ENCODE peak calls at places on chromosome 7, in four cellular contexts. One of them, this sample, is unnamed.

GRCh38 chr7:43570688-43571365 is 12.1 kb upstream of the STK17A start:
- DNase-seq in HepG2: no peak
- DNase-seq in WTC11: no peak
- DNase-seq in K562: no peak
- DNase-seq in this sample: no peak

GRCh38 chr7:112437038-112437437 is 13.2 kb upstream of the IFRD1 start:
- DNase-seq in HepG2: no peak
- DNase-seq in WTC11: no peak
- DNase-seq in K562: no peak
- DNase-seq in this sample: no peak

GRCh38 chr7:150631084-150631824 is 931 bp downstream of the GIMAP6 start:
- DNase-seq in HepG2: no peak
- DNase-seq in WTC11: no peak
- DNase-seq in K562: no peak
- DNase-seq in this sample: peak

GRCh38 chr7:35261476-35262285 is 7.8 kb upstream of the TBX20 start:
- DNase-seq in HepG2: no peak
- DNase-seq in WTC11: peak
- DNase-seq in K562: no peak
- DNase-seq in this sample: no peak

GRCh38 chr7:128155100-128155763 is 85.8 kb upstream of the LEP start:
- DNase-seq in HepG2: no peak
- DNase-seq in WTC11: no peak
- DNase-seq in K562: peak
- DNase-seq in this sample: no peak

GRCh38 chr7:16660702-16661464 is 14.9 kb downstream of the BZW2 start:
- DNase-seq in HepG2: peak
- DNase-seq in WTC11: no peak
- DNase-seq in K562: no peak
- DNase-seq in this sample: no peak

GRCh38 chr7:101124376-101125056 is 2.4 kb upstream of the SERPINE1 start:
- DNase-seq in HepG2: peak
- DNase-seq in WTC11: no peak
- DNase-seq in K562: no peak
- DNase-seq in this sample: no peak

GRCh38 chr7:156480671-156481070 is 159.9 kb upstream of the RNF32 start:
- DNase-seq in HepG2: no peak
- DNase-seq in WTC11: no peak
- DNase-seq in K562: no peak
- DNase-seq in this sample: no peak

GRCh38 chr7:71808115-71808514 is 604.0 kb downstream of the CALN1 start:
- DNase-seq in HepG2: no peak
- DNase-seq in WTC11: no peak
- DNase-seq in K562: no peak
- DNase-seq in this sample: no peak

GRCh38 chr7:156903232-156903909 is 10.4 kb upstream of the LMBR1 start:
- DNase-seq in HepG2: peak
- DNase-seq in WTC11: no peak
- DNase-seq in K562: no peak
- DNase-seq in this sample: no peak

GRCh38 chr7:81886211-81886764 is 116.4 kb upstream of the HGF start:
- DNase-seq in HepG2: no peak
- DNase-seq in WTC11: no peak
- DNase-seq in K562: no peak
- DNase-seq in this sample: no peak

GRCh38 chr7:158606111-158606510 is 18.5 kb upstream of the PTPRN2 start:
- DNase-seq in HepG2: no peak
- DNase-seq in WTC11: no peak
- DNase-seq in K562: no peak
- DNase-seq in this sample: no peak

GRCh38 chr7:11343818-11344413 is 370.2 kb downstream of the PHF14 start:
- DNase-seq in HepG2: peak
- DNase-seq in WTC11: no peak
- DNase-seq in K562: peak
- DNase-seq in this sample: no peak

GRCh38 chr7:103857435-103857834 is 132.0 kb downstream of the RELN start:
- DNase-seq in HepG2: no peak
- DNase-seq in WTC11: peak
- DNase-seq in K562: no peak
- DNase-seq in this sample: no peak

GRCh38 chr7:151851160-151851751 is 25.7 kb downstream of the PRKAG2 start:
- DNase-seq in HepG2: no peak
- DNase-seq in WTC11: peak
- DNase-seq in K562: no peak
- DNase-seq in this sample: peak

GRCh38 chr7:102169651-102170416 is 116.8 kb upstream of the SH2B2 start:
- DNase-seq in HepG2: no peak
- DNase-seq in WTC11: no peak
- DNase-seq in K562: no peak
- DNase-seq in this sample: no peak

GRCh38 chr7:20651960-20652544 is 36.6 kb downstream of the ABCB5 start:
- DNase-seq in HepG2: no peak
- DNase-seq in WTC11: no peak
- DNase-seq in K562: no peak
- DNase-seq in this sample: no peak

GRCh38 chr7:20650782-20651181 is 35.3 kb downstream of the ABCB5 start:
- DNase-seq in HepG2: no peak
- DNase-seq in WTC11: peak
- DNase-seq in K562: no peak
- DNase-seq in this sample: no peak

GRCh38 chr7:20653636-20654035 is 38.2 kb downstream of the ABCB5 start:
- DNase-seq in HepG2: no peak
- DNase-seq in WTC11: no peak
- DNase-seq in K562: no peak
- DNase-seq in this sample: no peak

GRCh38 chr7:20647051-20647450 is 31.6 kb downstream of the ABCB5 start:
- DNase-seq in HepG2: no peak
- DNase-seq in WTC11: no peak
- DNase-seq in K562: no peak
- DNase-seq in this sample: no peak

DNA sequence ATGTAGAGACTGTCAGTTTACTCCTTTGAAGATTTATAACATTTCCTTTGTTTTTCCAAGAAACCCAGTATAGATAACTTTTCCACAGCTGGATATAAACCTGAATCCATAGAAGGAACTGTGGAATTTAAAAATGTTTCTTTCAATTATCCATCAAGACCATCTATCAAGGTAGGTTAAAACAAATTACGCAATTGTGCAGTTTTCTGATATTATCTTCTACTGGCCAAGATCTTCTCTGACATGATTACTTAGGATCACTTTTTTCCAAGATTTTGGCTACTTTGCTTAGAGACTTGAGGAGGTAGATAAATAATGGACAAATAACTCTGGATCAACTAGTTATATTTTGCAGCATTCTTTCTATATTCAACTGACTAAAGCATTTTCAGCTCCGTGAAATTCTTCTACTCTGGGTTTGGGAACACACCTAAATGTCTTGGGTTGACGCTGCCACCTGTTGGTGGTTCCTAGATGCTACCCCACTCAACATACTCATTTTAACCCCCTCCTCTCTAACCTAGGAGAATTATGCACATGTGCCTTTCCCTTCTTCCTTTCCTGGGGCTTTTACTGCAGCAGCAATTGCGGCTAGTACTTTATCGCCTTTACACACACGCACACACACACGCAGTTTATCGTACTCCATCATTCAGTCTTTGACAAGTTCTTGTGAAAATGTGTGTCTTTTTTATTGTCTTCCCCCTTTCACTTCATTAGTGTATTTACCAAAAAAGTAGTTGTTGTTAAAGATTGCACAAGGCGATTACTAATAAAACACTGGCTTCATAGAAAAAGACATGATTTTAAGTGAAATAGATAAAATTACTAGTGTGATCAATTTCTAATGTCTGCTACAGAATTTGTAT is 32.7 kb downstream of the ABCB5 start:
- DNase-seq in HepG2: peak
- DNase-seq in WTC11: peak
- DNase-seq in K562: peak
- DNase-seq in this sample: no peak
- TF ChIP-seq NR2C2 in HepG2: no peak
- TF ChIP-seq NR2C2 in WTC11: no peak
- TF ChIP-seq NR2C2 in K562: no peak
- TF ChIP-seq NR2C2 in this sample: no peak

GRCh38 chr7:5627745-5628547 is 153.5 kb downstream of the RNF216 start:
- DNase-seq in HepG2: no peak
- DNase-seq in WTC11: no peak
- DNase-seq in K562: no peak
- DNase-seq in this sample: no peak

GRCh38 chr7:5624386-5625365 is 156.8 kb downstream of the RNF216 start:
- DNase-seq in HepG2: no peak
- DNase-seq in WTC11: no peak
- DNase-seq in K562: no peak
- DNase-seq in this sample: no peak

GRCh38 chr7:5626456-5626855 is 155.0 kb downstream of the RNF216 start:
- DNase-seq in HepG2: no peak
- DNase-seq in WTC11: no peak
- DNase-seq in K562: no peak
- DNase-seq in this sample: no peak

GRCh38 chr7:5622746-5623145 is 158.7 kb downstream of the RNF216 start:
- DNase-seq in HepG2: no peak
- DNase-seq in WTC11: no peak
- DNase-seq in K562: no peak
- DNase-seq in this sample: no peak

GRCh38 chr7:5625938-5626337 is 155.5 kb downstream of the RNF216 start:
- DNase-seq in HepG2: no peak
- DNase-seq in WTC11: no peak
- DNase-seq in K562: peak
- DNase-seq in this sample: no peak
- TF ChIP-seq CREB1 in HepG2: no peak
- TF ChIP-seq CREB1 in WTC11: no peak
- TF ChIP-seq CREB1 in K562: no peak
- TF ChIP-seq CREB1 in this sample: no peak

GRCh38 chr7:111180273-111180814 is 89.4 kb downstream of the LRRN3 start:
- DNase-seq in HepG2: no peak
- DNase-seq in WTC11: no peak
- DNase-seq in K562: no peak
- DNase-seq in this sample: no peak
- TF ChIP-seq NR2C2 in HepG2: no peak
- TF ChIP-seq NR2C2 in WTC11: no peak
- TF ChIP-seq NR2C2 in K562: no peak
- TF ChIP-seq NR2C2 in this sample: no peak

DNA sequence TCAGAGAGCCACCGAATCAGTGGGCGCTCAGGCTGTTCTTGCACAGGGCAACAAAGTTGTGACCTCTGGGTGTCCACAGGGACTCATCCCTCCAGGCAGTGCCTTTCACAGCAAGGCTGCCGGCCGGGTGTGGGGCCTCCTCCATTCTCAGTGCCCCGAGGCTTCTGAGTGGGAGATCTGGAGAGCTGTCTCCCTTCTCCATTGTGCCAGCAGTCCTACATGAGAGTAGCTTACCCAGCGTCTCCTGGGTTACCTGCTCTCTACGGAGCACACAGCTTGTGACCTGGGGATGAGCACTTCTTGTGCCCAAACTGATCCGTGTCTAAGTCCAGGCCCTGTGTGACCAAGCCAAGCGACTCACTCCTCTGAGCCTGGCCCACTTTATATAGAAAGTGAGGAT is 240.9 kb upstream of the GRB10 start:
- DNase-seq in HepG2: no peak
- DNase-seq in WTC11: no peak
- DNase-seq in K562: no peak
- DNase-seq in this sample: no peak
- TF ChIP-seq CREB1 in HepG2: no peak
- TF ChIP-seq CREB1 in WTC11: no peak
- TF ChIP-seq CREB1 in K562: no peak
- TF ChIP-seq CREB1 in this sample: no peak

DNA sequence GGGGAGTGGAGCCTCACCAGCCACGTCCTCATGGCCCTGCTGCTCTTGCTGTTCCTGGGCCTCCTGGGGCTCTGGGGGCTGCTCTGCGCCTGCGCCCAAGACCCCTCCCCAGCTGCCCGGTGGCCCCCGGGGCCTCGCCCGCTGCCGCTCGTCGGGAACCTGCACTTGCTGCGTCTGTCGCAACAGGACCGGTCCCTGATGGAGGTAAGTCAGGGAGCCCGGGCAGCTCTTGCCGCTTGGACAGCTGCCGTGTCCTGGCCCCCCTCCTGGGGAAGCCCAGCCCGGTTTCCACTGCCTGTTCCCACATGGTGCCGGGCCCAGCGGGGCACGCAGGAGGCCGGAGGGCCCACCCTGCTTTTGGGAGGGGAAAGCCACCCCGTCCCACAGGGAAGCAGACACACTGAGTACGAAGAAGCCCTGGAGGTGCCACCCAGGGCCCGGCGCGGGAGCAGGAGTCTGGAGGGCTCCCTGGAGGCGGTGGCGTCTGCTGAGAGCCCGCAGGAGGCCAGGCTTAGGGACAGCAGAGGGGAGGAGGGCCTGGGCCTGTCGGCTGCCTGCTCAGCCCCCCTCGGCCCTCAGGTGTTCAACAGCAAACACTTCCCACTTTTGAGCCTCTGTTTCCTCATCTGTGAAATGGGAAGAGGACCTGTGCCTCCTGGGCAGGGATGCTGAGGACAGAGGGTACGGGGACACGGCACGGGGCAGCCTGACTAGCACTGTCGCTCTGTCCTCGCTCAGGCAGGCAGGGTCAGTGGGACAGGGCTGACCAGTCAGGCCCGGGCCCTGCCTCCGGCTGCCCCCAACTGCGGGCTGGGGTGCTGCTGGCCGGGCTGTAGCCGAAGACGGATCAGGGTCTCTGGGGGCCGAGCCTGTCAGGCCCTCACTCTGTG is 446 bp downstream of the CYP2W1 start:
- DNase-seq in HepG2: peak
- DNase-seq in WTC11: no peak
- DNase-seq in K562: no peak
- DNase-seq in this sample: no peak
- TF ChIP-seq NR2C2 in HepG2: no peak
- TF ChIP-seq NR2C2 in WTC11: no peak
- TF ChIP-seq NR2C2 in K562: no peak
- TF ChIP-seq NR2C2 in this sample: no peak